ENCODE peak calls at places on chromosomes 1 and 21, in ten cellular contexts. T is IMR-90, Y is mammary epithelial cell, K is cardiac muscle cell, G is fibroblast of mammary gland, D is PC-3, M is lung, B is WERI-Rb-1, L is psoas muscle, R is A673. X is an unnamed sample.

GRCh38 chr1:236163460-236164153 is 21.3 kb downstream of the GPR137B start:
- DNase-seq in T (no peak), Y (no peak), K (peak), G (no peak), D (no peak), M (no peak), B (no peak), L (no peak), R (no peak), X (no peak)

GRCh38 chr1:234109840-234110239 is 205.4 kb downstream of the SLC35F3 start:
- DNase-seq in T (no peak), Y (no peak), K (no peak), G (no peak), D (no peak), M (no peak), B (no peak), L (no peak), R (no peak), X (no peak)

GRCh38 chr1:220124542-220124941 is 30.6 kb downstream of the IARS2 start:
- DNase-seq in T (peak), Y (no peak), K (peak), G (no peak), D (no peak), M (no peak), B (no peak), L (no peak), R (no peak), X (peak)

GRCh38 chr1:235607284-235607683 is 42.3 kb downstream of the GNG4 start:
- DNase-seq in T (no peak), Y (no peak), K (no peak), G (no peak), D (no peak), M (no peak), B (no peak), L (no peak), R (no peak), X (no peak)

GRCh38 chr21:42636535-42636914 is 16.9 kb upstream of the PDE9A start:
- DNase-seq in T (peak), Y (peak), K (peak), G (peak), D (peak), M (no peak), B (no peak), L (no peak), R (no peak), X (peak)

GRCh38 chr1:41995441-41996130 is 76.9 kb upstream of the HIVEP3 start:
- DNase-seq in T (no peak), Y (no peak), K (no peak), G (no peak), D (no peak), M (no peak), B (no peak), L (no peak), R (no peak), X (no peak)

GRCh38 chr21:24290151-24290833 is 1317.0 kb downstream of the MRPL39 start:
- DNase-seq in T (no peak), Y (no peak), K (no peak), G (no peak), D (no peak), M (no peak), B (no peak), L (no peak), R (no peak), X (no peak)

GRCh38 chr1:43331688-43332087 is 5.9 kb upstream of the MPL start:
- DNase-seq in T (no peak), Y (no peak), K (no peak), G (no peak), D (no peak), M (no peak), B (no peak), L (no peak), R (no peak), X (no peak)

GRCh38 chr1:195568389-195568788 is 1039.9 kb downstream of the KCNT2 start:
- DNase-seq in T (peak), Y (no peak), K (no peak), G (no peak), D (no peak), M (no peak), B (no peak), L (no peak), R (no peak), X (no peak)

GRCh38 chr1:47627016-47627415 is 189.2 kb downstream of the FOXD2 start:
- DNase-seq in T (no peak), Y (no peak), K (no peak), G (no peak), D (no peak), M (no peak), B (no peak), L (no peak), R (no peak), X (no peak)

GRCh38 chr1:152902676-152903075 is 5.7 kb upstream of the IVL start:
- DNase-seq in T (no peak), Y (no peak), K (no peak), G (no peak), D (no peak), M (no peak), B (peak), L (no peak), R (no peak), X (no peak)

GRCh38 chr1:96521994-96522760 is 199.4 kb upstream of the PTBP2 start:
- DNase-seq in T (peak), Y (peak), K (no peak), G (peak), D (peak), M (no peak), B (no peak), L (no peak), R (no peak), X (peak)

GRCh38 chr1:97192872-97193572 is 471.4 kb downstream of the PTBP2 start:
- DNase-seq in T (peak), Y (peak), K (peak), G (peak), D (peak), M (peak), B (no peak), L (no peak), R (no peak), X (peak)

DNA sequence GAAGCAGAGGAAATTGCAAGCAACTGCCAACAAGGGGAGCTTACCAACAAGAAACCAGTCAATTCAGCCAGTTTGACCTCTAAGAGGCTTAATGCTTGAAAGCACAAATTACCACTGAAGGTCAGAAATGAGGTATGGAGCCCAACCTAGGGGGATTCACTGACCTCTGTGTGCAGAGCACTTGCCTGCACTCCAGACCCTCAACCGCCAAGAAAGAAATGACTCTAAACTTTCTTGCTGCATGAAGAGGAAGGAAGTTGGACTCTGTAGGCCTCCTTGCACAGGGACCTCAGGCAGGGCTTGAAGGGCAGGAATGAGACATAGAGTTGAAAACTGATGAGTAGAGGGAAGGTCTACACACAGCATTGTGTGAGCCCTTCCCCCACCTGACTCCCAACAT is 10.0 kb downstream of the ARMH1 start:
- DNase-seq in T (no peak), Y (no peak), K (no peak), G (no peak), D (no peak), M (no peak), B (no peak), L (no peak), R (no peak), X (no peak)
- H3K4me3 ChIP-seq in T (no peak), Y (no peak), K (no peak), G (no peak), D (no peak), M (no peak), B (no peak), L (no peak), R (no peak), X (no peak)

GRCh38 chr1:17276568-17276967 is 27.7 kb downstream of the PADI3 start:
- DNase-seq in T (peak), Y (peak), K (peak), G (peak), D (peak), M (no peak), B (no peak), L (no peak), R (peak), X (peak)
- TF ChIP-seq CTCF in T (no peak), Y (no peak), K (no peak), G (no peak), D (peak), M (no peak), B (no peak), L (no peak), R (no peak), X (no peak)

GRCh38 chr1:22196041-22196440 is 53.1 kb upstream of the WNT4 start:
- DNase-seq in T (no peak), Y (no peak), K (no peak), G (no peak), D (no peak), M (no peak), B (no peak), L (no peak), R (no peak), X (no peak)
- H3K4me3 ChIP-seq in T (no peak), Y (no peak), K (no peak), G (no peak), D (no peak), M (no peak), B (no peak), L (no peak), R (no peak), X (no peak)

GRCh38 chr1:229186373-229187056 is 84.4 kb upstream of the RAB4A start:
- DNase-seq in T (no peak), Y (no peak), K (no peak), G (peak), D (no peak), M (no peak), B (no peak), L (no peak), R (no peak), X (no peak)

GRCh38 chr1:229192031-229192430 is 78.9 kb upstream of the RAB4A start:
- DNase-seq in T (peak), Y (peak), K (peak), G (peak), D (peak), M (no peak), B (no peak), L (no peak), R (no peak), X (peak)

GRCh38 chr1:229191066-229191674 is 79.7 kb upstream of the RAB4A start:
- DNase-seq in T (peak), Y (peak), K (no peak), G (peak), D (peak), M (no peak), B (no peak), L (no peak), R (no peak), X (no peak)

GRCh38 chr1:229192851-229193250 is 78.1 kb upstream of the RAB4A start:
- DNase-seq in T (no peak), Y (no peak), K (no peak), G (no peak), D (no peak), M (no peak), B (no peak), L (no peak), R (no peak), X (no peak)

DNA sequence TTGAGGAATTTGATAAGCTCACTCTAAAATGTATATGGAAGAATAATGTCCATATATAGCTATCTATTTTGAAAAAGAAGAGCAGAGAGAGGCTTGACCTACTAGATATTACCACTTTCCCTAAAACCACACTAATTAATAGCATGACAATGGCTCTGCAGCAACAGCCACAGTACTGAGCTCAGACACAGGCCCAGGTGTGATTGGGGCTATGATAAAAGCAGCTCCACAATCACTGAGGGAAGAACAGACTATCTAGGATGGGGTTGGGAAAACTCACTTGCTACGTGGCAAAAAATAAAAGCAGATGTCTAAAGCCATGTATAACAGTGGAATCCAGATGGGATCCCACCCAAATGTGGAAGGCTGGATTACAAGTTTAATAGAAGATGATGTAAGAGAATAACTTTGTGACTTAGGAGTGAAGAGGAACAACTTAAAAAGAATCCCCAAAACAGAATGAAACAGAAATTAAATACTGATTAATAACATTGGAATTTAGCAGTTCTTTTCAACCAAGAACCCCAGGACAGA is 80.8 kb upstream of the RAB4A start:
- DNase-seq in T (no peak), Y (no peak), K (peak), G (peak), D (no peak), M (no peak), B (no peak), L (no peak), R (no peak), X (no peak)
- TF ChIP-seq CTCF in T (no peak), Y (no peak), K (no peak), G (no peak), D (no peak), M (no peak), B (no peak), L (no peak), R (no peak), X (no peak)

GRCh38 chr1:1282998-1283397 is 2.8 kb downstream of the SCNN1D start:
- DNase-seq in T (peak), Y (no peak), K (no peak), G (peak), D (peak), M (no peak), B (no peak), L (no peak), R (no peak), X (no peak)
- H3K4me3 ChIP-seq in T (no peak), Y (no peak), K (no peak), G (no peak), D (no peak), M (no peak), B (no peak), L (no peak), R (no peak), X (no peak)

DNA sequence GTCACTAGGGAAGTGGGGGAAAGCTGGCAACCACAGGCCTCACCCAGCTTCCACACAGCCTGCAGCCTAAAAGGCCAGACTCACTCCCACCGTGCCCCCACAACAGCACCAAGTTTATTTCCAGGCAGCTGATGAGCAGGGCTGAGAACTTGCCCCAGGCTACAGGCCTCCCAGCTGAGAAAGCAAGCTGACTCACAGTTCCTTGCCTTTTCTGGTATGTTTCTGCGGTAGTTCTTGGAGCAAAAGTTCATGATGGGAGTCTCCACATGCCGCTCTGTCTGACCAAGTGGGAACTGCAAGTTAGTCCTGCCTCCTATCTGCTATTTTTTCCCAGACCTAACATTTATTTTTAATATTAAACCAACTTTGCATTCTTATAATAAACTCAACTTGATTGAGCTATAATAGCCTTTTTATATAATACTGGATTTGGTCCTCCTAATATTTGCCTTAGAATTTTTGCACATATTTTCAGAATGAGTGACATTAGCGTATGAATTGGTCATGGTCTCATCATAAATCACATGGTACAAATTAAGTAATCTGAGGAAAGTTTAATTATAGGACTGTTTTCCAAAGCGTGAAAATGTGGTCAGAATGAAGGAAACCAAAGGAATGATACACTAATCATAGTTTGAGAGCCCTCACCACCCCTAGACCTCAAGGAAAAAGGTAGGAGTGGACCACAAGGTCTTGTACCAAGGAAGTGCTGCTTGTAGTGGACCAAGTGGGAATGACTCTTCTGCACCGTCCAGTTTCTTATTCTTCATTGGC is 30.7 kb downstream of the RPAP2 start:
- DNase-seq in T (peak), Y (peak), K (no peak), G (peak), D (peak), M (no peak), B (no peak), L (no peak), R (no peak), X (no peak)
- TF ChIP-seq CTCF in T (no peak), Y (no peak), K (no peak), G (no peak), D (no peak), M (no peak), B (no peak), L (no peak), R (no peak), X (no peak)

X was measured in cardiac fibroblast.